ENCODE peak calls at places on chromosomes 6 and 20, in nine cellular contexts. One of them, this sample, is unnamed. For H3K4me1, the result is how much of the 10 kb centered on the place peaks cover.

GRCh38 chr6:21109421-21110178 is 484.0 kb upstream of the SOX4 start:
- DNase-seq in endothelial cell of umbilical vein: peak
- DNase-seq in CD8-positive, alpha-beta T cell: no peak
- DNase-seq in left ventricle myocardium inferior: no peak
- DNase-seq in breast epithelium: no peak
- DNase-seq in lower lobe of right lung: no peak
- DNase-seq in Peyer's patch: no peak
- DNase-seq in pancreas: no peak
- DNase-seq in heart left ventricle: no peak
- DNase-seq in this sample: no peak

GRCh38 chr6:148599967-148600426 is 146.8 kb upstream of the UST start:
- DNase-seq in endothelial cell of umbilical vein: no peak
- DNase-seq in CD8-positive, alpha-beta T cell: no peak
- DNase-seq in left ventricle myocardium inferior: no peak
- DNase-seq in breast epithelium: no peak
- DNase-seq in lower lobe of right lung: no peak
- DNase-seq in Peyer's patch: no peak
- DNase-seq in pancreas: no peak
- DNase-seq in heart left ventricle: no peak
- DNase-seq in this sample: no peak

GRCh38 chr20:3238616-3239025 is 369 bp downstream of the SLC4A11 start:
- DNase-seq in endothelial cell of umbilical vein: no peak
- DNase-seq in CD8-positive, alpha-beta T cell: peak
- DNase-seq in left ventricle myocardium inferior: no peak
- DNase-seq in breast epithelium: no peak
- DNase-seq in lower lobe of right lung: no peak
- DNase-seq in Peyer's patch: peak
- DNase-seq in pancreas: no peak
- DNase-seq in heart left ventricle: no peak
- DNase-seq in this sample: no peak

GRCh38 chr6:31907158-31907813 is 5.4 kb upstream of the ZBTB12 start:
- DNase-seq in endothelial cell of umbilical vein: no peak
- DNase-seq in CD8-positive, alpha-beta T cell: no peak
- DNase-seq in left ventricle myocardium inferior: no peak
- DNase-seq in breast epithelium: no peak
- DNase-seq in lower lobe of right lung: no peak
- DNase-seq in Peyer's patch: no peak
- DNase-seq in pancreas: no peak
- DNase-seq in heart left ventricle: no peak
- DNase-seq in this sample: no peak

GRCh38 chr6:11654876-11655275 is 117.3 kb downstream of the TMEM170B start:
- DNase-seq in endothelial cell of umbilical vein: peak
- DNase-seq in CD8-positive, alpha-beta T cell: no peak
- DNase-seq in left ventricle myocardium inferior: no peak
- DNase-seq in breast epithelium: no peak
- DNase-seq in lower lobe of right lung: no peak
- DNase-seq in Peyer's patch: no peak
- DNase-seq in pancreas: no peak
- DNase-seq in heart left ventricle: no peak
- DNase-seq in this sample: no peak

GRCh38 chr6:46993846-46994245 is 48.3 kb downstream of the ADGRF1 start:
- DNase-seq in endothelial cell of umbilical vein: peak
- DNase-seq in CD8-positive, alpha-beta T cell: no peak
- DNase-seq in left ventricle myocardium inferior: no peak
- DNase-seq in breast epithelium: no peak
- DNase-seq in lower lobe of right lung: no peak
- DNase-seq in Peyer's patch: no peak
- DNase-seq in pancreas: no peak
- DNase-seq in heart left ventricle: no peak
- DNase-seq in this sample: no peak

GRCh38 chr20:15482525-15482924 is 1090.7 kb downstream of the KIF16B start:
- DNase-seq in endothelial cell of umbilical vein: no peak
- DNase-seq in CD8-positive, alpha-beta T cell: no peak
- DNase-seq in left ventricle myocardium inferior: no peak
- DNase-seq in breast epithelium: no peak
- DNase-seq in lower lobe of right lung: no peak
- DNase-seq in Peyer's patch: no peak
- DNase-seq in pancreas: no peak
- DNase-seq in heart left ventricle: no peak
- DNase-seq in this sample: no peak

GRCh38 chr6:4805553-4806307 is 29.5 kb downstream of the CDYL start:
- DNase-seq in endothelial cell of umbilical vein: peak
- DNase-seq in CD8-positive, alpha-beta T cell: no peak
- DNase-seq in left ventricle myocardium inferior: peak
- DNase-seq in breast epithelium: no peak
- DNase-seq in lower lobe of right lung: peak
- DNase-seq in Peyer's patch: peak
- DNase-seq in pancreas: peak
- DNase-seq in heart left ventricle: peak
- DNase-seq in this sample: peak

GRCh38 chr20:7696311-7696710 is 243.9 kb downstream of the HAO1 start:
- DNase-seq in endothelial cell of umbilical vein: peak
- DNase-seq in CD8-positive, alpha-beta T cell: no peak
- DNase-seq in left ventricle myocardium inferior: no peak
- DNase-seq in breast epithelium: no peak
- DNase-seq in lower lobe of right lung: no peak
- DNase-seq in Peyer's patch: no peak
- DNase-seq in pancreas: no peak
- DNase-seq in heart left ventricle: no peak
- DNase-seq in this sample: no peak

GRCh38 chr20:1987826-1988225 is 6.0 kb downstream of the PDYN start:
- DNase-seq in endothelial cell of umbilical vein: no peak
- DNase-seq in CD8-positive, alpha-beta T cell: no peak
- DNase-seq in left ventricle myocardium inferior: no peak
- DNase-seq in breast epithelium: no peak
- DNase-seq in lower lobe of right lung: no peak
- DNase-seq in Peyer's patch: no peak
- DNase-seq in pancreas: no peak
- DNase-seq in heart left ventricle: no peak
- DNase-seq in this sample: no peak

GRCh38 chr20:18621004-18621403 is 33.1 kb downstream of the DTD1 start:
- DNase-seq in endothelial cell of umbilical vein: no peak
- DNase-seq in CD8-positive, alpha-beta T cell: no peak
- DNase-seq in left ventricle myocardium inferior: no peak
- DNase-seq in breast epithelium: no peak
- DNase-seq in lower lobe of right lung: no peak
- DNase-seq in Peyer's patch: no peak
- DNase-seq in pancreas: no peak
- DNase-seq in heart left ventricle: no peak
- DNase-seq in this sample: no peak

GRCh38 chr6:6712258-6712978 is 123.9 kb downstream of the LY86 start:
- DNase-seq in endothelial cell of umbilical vein: no peak
- DNase-seq in CD8-positive, alpha-beta T cell: no peak
- DNase-seq in left ventricle myocardium inferior: no peak
- DNase-seq in breast epithelium: no peak
- DNase-seq in lower lobe of right lung: peak
- DNase-seq in Peyer's patch: no peak
- DNase-seq in pancreas: peak
- DNase-seq in heart left ventricle: no peak
- DNase-seq in this sample: peak

GRCh38 chr6:123415844-123416468 is 220.8 kb downstream of the TRDN start:
- DNase-seq in endothelial cell of umbilical vein: peak
- DNase-seq in CD8-positive, alpha-beta T cell: no peak
- DNase-seq in left ventricle myocardium inferior: no peak
- DNase-seq in breast epithelium: no peak
- DNase-seq in lower lobe of right lung: no peak
- DNase-seq in Peyer's patch: no peak
- DNase-seq in pancreas: peak
- DNase-seq in heart left ventricle: peak
- DNase-seq in this sample: no peak
- TF ChIP-seq CTCF in endothelial cell of umbilical vein: peak
- TF ChIP-seq CTCF in CD8-positive, alpha-beta T cell: peak
- TF ChIP-seq CTCF in left ventricle myocardium inferior: peak
- TF ChIP-seq CTCF in breast epithelium: peak
- TF ChIP-seq CTCF in lower lobe of right lung: peak
- TF ChIP-seq CTCF in Peyer's patch: peak
- TF ChIP-seq CTCF in pancreas: peak
- TF ChIP-seq CTCF in heart left ventricle: peak
- TF ChIP-seq CTCF in this sample: peak

DNA sequence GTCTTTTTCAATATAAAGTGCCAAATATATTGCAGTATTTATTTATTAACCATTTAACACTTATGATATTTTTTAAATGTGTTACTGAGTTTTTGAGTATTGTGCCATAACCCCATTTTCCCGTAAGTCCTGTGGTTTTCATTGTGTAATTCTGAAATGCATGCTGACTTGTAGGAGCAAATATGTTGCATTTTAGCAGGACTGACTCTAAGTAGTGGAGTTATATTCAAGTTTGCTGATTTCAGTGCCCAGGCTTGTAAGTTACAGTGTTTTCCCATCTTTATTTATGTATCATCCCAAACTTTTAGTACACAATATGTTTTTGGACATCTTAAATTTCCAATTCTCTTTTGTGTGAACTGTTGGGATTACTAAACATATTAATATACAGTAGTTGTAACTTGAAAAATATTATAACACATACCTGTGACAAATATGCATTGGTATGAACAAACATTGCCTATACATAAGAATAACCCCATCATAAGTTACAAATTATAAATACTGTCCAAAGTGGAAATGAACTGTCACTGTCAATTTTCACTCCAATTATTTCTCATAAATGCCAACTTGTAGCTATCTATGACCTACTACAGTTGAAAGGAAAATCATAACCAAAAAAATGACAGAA is 179.3 kb upstream of the RUNX2 start:
- DNase-seq in endothelial cell of umbilical vein: no peak
- DNase-seq in CD8-positive, alpha-beta T cell: no peak
- DNase-seq in left ventricle myocardium inferior: no peak
- DNase-seq in breast epithelium: no peak
- DNase-seq in lower lobe of right lung: no peak
- DNase-seq in Peyer's patch: no peak
- DNase-seq in pancreas: no peak
- DNase-seq in heart left ventricle: no peak
- DNase-seq in this sample: no peak
- H3K4me3 ChIP-seq in endothelial cell of umbilical vein: no peak
- H3K4me3 ChIP-seq in CD8-positive, alpha-beta T cell: no peak
- H3K4me3 ChIP-seq in left ventricle myocardium inferior: no peak
- H3K4me3 ChIP-seq in breast epithelium: no peak
- H3K4me3 ChIP-seq in lower lobe of right lung: no peak
- H3K4me3 ChIP-seq in Peyer's patch: no peak
- H3K4me3 ChIP-seq in pancreas: no peak
- H3K4me3 ChIP-seq in heart left ventricle: no peak
- H3K4me3 ChIP-seq in this sample: no peak

DNA sequence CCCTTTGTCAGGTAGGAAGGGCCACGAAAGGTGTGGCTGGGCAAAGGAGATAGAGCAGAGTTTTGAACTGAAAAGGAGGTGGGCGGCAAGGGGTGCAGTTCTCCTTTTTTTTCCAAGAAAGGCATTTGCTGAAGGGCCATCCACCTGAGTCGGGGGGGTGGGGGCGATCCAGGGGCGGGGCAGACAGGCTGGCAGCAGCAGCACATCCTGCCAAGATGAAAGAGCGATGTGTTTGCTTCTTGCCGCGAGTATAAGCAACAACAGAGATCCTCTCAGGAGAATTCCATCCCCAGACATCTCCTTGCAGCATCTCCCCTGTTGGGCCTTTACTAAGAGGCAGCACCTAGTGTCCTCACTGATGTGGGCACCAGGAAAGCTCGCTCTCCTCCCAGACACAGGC is 516.5 kb downstream of the CD83 start:
- DNase-seq in endothelial cell of umbilical vein: no peak
- DNase-seq in CD8-positive, alpha-beta T cell: no peak
- DNase-seq in left ventricle myocardium inferior: no peak
- DNase-seq in breast epithelium: no peak
- DNase-seq in lower lobe of right lung: no peak
- DNase-seq in Peyer's patch: no peak
- DNase-seq in pancreas: no peak
- DNase-seq in heart left ventricle: no peak
- DNase-seq in this sample: no peak
- H3K4me1 ChIP-seq in endothelial cell of umbilical vein: under half
- H3K4me1 ChIP-seq in CD8-positive, alpha-beta T cell: under half
- H3K4me1 ChIP-seq in left ventricle myocardium inferior: under half
- H3K4me1 ChIP-seq in breast epithelium: under half
- H3K4me1 ChIP-seq in lower lobe of right lung: under half
- H3K4me1 ChIP-seq in Peyer's patch: under half
- H3K4me1 ChIP-seq in pancreas: under half
- H3K4me1 ChIP-seq in heart left ventricle: under half
- H3K4me1 ChIP-seq in this sample: under half

GRCh38 chr6:3627501-3627900 is 124.0 kb downstream of the PXDC1 start:
- DNase-seq in endothelial cell of umbilical vein: no peak
- DNase-seq in CD8-positive, alpha-beta T cell: no peak
- DNase-seq in left ventricle myocardium inferior: no peak
- DNase-seq in breast epithelium: peak
- DNase-seq in lower lobe of right lung: no peak
- DNase-seq in Peyer's patch: no peak
- DNase-seq in pancreas: no peak
- DNase-seq in heart left ventricle: no peak
- DNase-seq in this sample: no peak

GRCh38 chr6:3624268-3625136 is 127.0 kb downstream of the PXDC1 start:
- DNase-seq in endothelial cell of umbilical vein: no peak
- DNase-seq in CD8-positive, alpha-beta T cell: no peak
- DNase-seq in left ventricle myocardium inferior: no peak
- DNase-seq in breast epithelium: peak
- DNase-seq in lower lobe of right lung: no peak
- DNase-seq in Peyer's patch: no peak
- DNase-seq in pancreas: no peak
- DNase-seq in heart left ventricle: no peak
- DNase-seq in this sample: no peak

GRCh38 chr6:3625980-3626533 is 125.5 kb downstream of the PXDC1 start:
- DNase-seq in endothelial cell of umbilical vein: no peak
- DNase-seq in CD8-positive, alpha-beta T cell: no peak
- DNase-seq in left ventricle myocardium inferior: no peak
- DNase-seq in breast epithelium: peak
- DNase-seq in lower lobe of right lung: no peak
- DNase-seq in Peyer's patch: no peak
- DNase-seq in pancreas: no peak
- DNase-seq in heart left ventricle: no peak
- DNase-seq in this sample: no peak

GRCh38 chr6:3623451-3624267 is 127.9 kb downstream of the PXDC1 start:
- DNase-seq in endothelial cell of umbilical vein: no peak
- DNase-seq in CD8-positive, alpha-beta T cell: no peak
- DNase-seq in left ventricle myocardium inferior: no peak
- DNase-seq in breast epithelium: peak
- DNase-seq in lower lobe of right lung: no peak
- DNase-seq in Peyer's patch: no peak
- DNase-seq in pancreas: no peak
- DNase-seq in heart left ventricle: no peak
- DNase-seq in this sample: no peak

DNA sequence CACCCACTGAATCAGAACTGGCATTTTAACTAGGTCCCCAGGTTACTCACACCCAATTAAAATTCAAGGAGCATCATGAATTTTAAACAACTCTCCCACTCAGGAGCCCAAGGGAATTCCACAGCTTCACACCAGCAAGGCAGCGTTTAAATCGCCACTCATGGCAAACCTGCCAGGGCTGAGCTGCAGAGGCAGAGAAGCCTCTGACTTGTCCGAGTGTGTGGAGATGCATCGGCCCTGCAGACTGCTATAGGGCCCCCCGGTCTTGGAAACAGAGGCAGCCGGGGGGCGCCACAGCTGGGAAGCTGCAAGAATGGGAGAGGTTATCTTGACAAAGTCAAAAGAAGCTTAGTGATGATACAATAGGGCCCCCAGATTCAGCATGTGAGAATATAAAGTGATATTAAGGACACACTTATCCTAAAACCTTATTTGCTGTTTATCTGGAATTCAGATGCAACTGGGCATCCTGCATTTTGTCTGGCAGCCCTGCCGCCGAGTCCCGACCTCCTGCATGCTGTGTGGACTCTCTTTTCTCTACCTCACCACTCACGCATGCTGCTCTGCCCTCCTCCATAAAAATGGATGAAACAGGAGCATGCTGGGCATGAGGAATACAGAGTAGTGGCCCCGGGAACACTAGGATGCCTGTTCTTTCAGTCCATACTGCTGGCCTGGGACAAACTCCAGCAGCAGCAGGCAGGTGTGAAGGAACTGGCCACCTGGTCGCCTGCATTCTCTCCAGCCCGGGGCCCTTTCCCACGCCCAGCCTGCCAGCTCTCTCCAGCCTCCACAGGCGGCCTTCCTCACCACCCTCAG is 126.1 kb downstream of the PXDC1 start:
- DNase-seq in endothelial cell of umbilical vein: no peak
- DNase-seq in CD8-positive, alpha-beta T cell: no peak
- DNase-seq in left ventricle myocardium inferior: no peak
- DNase-seq in breast epithelium: peak
- DNase-seq in lower lobe of right lung: no peak
- DNase-seq in Peyer's patch: no peak
- DNase-seq in pancreas: no peak
- DNase-seq in heart left ventricle: no peak
- DNase-seq in this sample: no peak
- TF ChIP-seq CTCF in endothelial cell of umbilical vein: no peak
- TF ChIP-seq CTCF in CD8-positive, alpha-beta T cell: no peak
- TF ChIP-seq CTCF in left ventricle myocardium inferior: no peak
- TF ChIP-seq CTCF in breast epithelium: no peak
- TF ChIP-seq CTCF in lower lobe of right lung: no peak
- TF ChIP-seq CTCF in Peyer's patch: no peak
- TF ChIP-seq CTCF in pancreas: no peak
- TF ChIP-seq CTCF in heart left ventricle: no peak
- TF ChIP-seq CTCF in this sample: no peak

This sample was measured in psoas muscle.